ENCODE peak calls at places on chromosome 3, in four cellular contexts. I, G, X and P are unnamed samples.

GRCh38 chr3:10328460-10329071 is 7.7 kb upstream of the SEC13 start:
- DNase-seq in I (no peak), G (no peak), X (no peak), P (no peak)

GRCh38 chr3:63069780-63070540 is 194.7 kb upstream of the CADPS start:
- DNase-seq in I (no peak), G (peak; percentile 46), X (no peak), P (no peak)

GRCh38 chr3:125300416-125300815 is 74.7 kb downstream of the ZNF148 start:
- DNase-seq in I (peak; percentile 65), G (peak; percentile 89), X (peak; percentile 22), P (peak; percentile 74)

GRCh38 chr3:196517919-196518318 is 2.8 kb upstream of the SMCO1 start:
- DNase-seq in I (no peak), G (no peak), X (no peak), P (no peak)

GRCh38 chr3:131561511-131561910 is 58.7 kb upstream of the MRPL3 start:
- DNase-seq in I (no peak), G (peak; percentile 59), X (no peak), P (no peak)

GRCh38 chr3:30643763-30644462 is 37.5 kb downstream of the TGFBR2 start:
- DNase-seq in I (no peak), G (no peak), X (no peak), P (no peak)

GRCh38 chr3:148600440-148600839 is 97.3 kb upstream of the AGTR1 start:
- DNase-seq in I (no peak), G (no peak), X (no peak), P (no peak)

GRCh38 chr3:69251078-69251805 is 128.8 kb upstream of the LMOD3 start:
- DNase-seq in I (no peak), G (no peak), X (no peak), P (no peak)

GRCh38 chr3:6549296-6549695 is 311.6 kb upstream of the GRM7 start:
- DNase-seq in I (no peak), G (no peak), X (no peak), P (no peak)

GRCh38 chr3:64502284-64502683 is 185.5 kb downstream of the ADAMTS9 start:
- DNase-seq in I (no peak), G (no peak), X (no peak), P (no peak)

GRCh38 chr3:78459751-78460150 is 1308.0 kb downstream of the ROBO1 start:
- DNase-seq in I (no peak), G (no peak), X (no peak), P (no peak)

GRCh38 chr3:122132949-122133540 is 50.4 kb upstream of the CASR start:
- DNase-seq in I (no peak), G (no peak), X (no peak), P (no peak)

GRCh38 chr3:79490165-79491028 is 277.4 kb downstream of the ROBO1 start:
- DNase-seq in I (no peak), G (peak; percentile 76), X (peak; percentile 25), P (no peak)

GRCh38 chr3:9536212-9536611 is 17.4 kb downstream of the LHFPL4 start:
- DNase-seq in I (no peak), G (no peak), X (no peak), P (no peak)

GRCh38 chr3:36823806-36824205 is 59.5 kb upstream of the DCLK3 start:
- DNase-seq in I (no peak), G (no peak), X (no peak), P (no peak)

GRCh38 chr3:79809106-79809505 is 41.3 kb upstream of the ROBO1 start:
- DNase-seq in I (no peak), G (no peak), X (no peak), P (no peak)

GRCh38 chr3:153285194-153285641 is 123.2 kb downstream of the RAP2B start:
- DNase-seq in I (no peak), G (peak; percentile 63), X (peak; percentile 12), P (no peak)

GRCh38 chr3:119497824-119498187 is 541 bp upstream of the TIMMDC1 start:
- DNase-seq in I (no peak), G (peak; percentile 62), X (no peak), P (no peak)

GRCh38 chr3:156150434-156151066 is 30.2 kb downstream of the KCNAB1 start:
- DNase-seq in I (no peak), G (peak; percentile 82), X (peak; percentile 49), P (no peak)

GRCh38 chr3:197807969-197808587 is 17.0 kb downstream of the LRCH3 start:
- DNase-seq in I (no peak), G (peak; percentile 75), X (no peak), P (peak; percentile 16)

GRCh38 chr3:64267774-64268604 is 42.7 kb upstream of the PRICKLE2 start:
- DNase-seq in I (peak; percentile 45), G (peak; percentile 88), X (no peak), P (no peak)

GRCh38 chr3:122318620-122319019 is 6.4 kb upstream of the CSTA start:
- DNase-seq in I (no peak), G (peak; percentile 9), X (no peak), P (no peak)

GRCh38 chr3:105388199-105388598 is 21.5 kb downstream of the ALCAM start:
- DNase-seq in I (no peak), G (peak; percentile 13), X (no peak), P (no peak)

GRCh38 chr3:160941885-160942494 is 163.2 kb downstream of the B3GALNT1 start:
- DNase-seq in I (peak; percentile 29), G (peak; percentile 67), X (peak; percentile 70), P (no peak)

GRCh38 chr3:12375572-12375971 is 86.7 kb downstream of the PPARG start:
- DNase-seq in I (no peak), G (no peak), X (no peak), P (no peak)

GRCh38 chr3:133130168-133130567 is 92.0 kb downstream of the TMEM108 start:
- DNase-seq in I (no peak), G (peak; percentile 43), X (no peak), P (no peak)

GRCh38 chr3:112813723-112814171 is 32.9 kb downstream of the CD200R1L start:
- DNase-seq in I (peak; percentile 58), G (peak; percentile 67), X (no peak), P (peak; percentile 48)

GRCh38 chr3:172285844-172286243 is 162.4 kb downstream of the GHSR start:
- DNase-seq in I (peak; percentile 53), G (peak; percentile 71), X (no peak), P (peak; percentile 40)

GRCh38 chr3:175941352-175941751 is 1082.2 kb downstream of the NAALADL2 start:
- DNase-seq in I (no peak), G (no peak), X (no peak), P (no peak)

GRCh38 chr3:136751259-136752045 is 726 bp downstream of the STAG1 start:
- DNase-seq in I (peak; percentile 43), G (peak; percentile 84), X (peak; percentile 39), P (no peak)

GRCh38 chr3:49339593-49339946 is 283 bp downstream of the USP4 start:
- DNase-seq in I (no peak), G (peak; percentile 53), X (no peak), P (no peak)

GRCh38 chr3:36372534-36372935 is 7.8 kb upstream of the STAC start:
- DNase-seq in I (no peak), G (peak; percentile 53), X (no peak), P (no peak)

GRCh38 chr3:140467916-140468315 is 209.9 kb upstream of the TRIM42 start:
- DNase-seq in I (no peak), G (no peak), X (no peak), P (no peak)

GRCh38 chr3:4396599-4396998 is 70.5 kb downstream of the SUMF1 start:
- DNase-seq in I (no peak), G (no peak), X (no peak), P (no peak)

GRCh38 chr3:60893946-60894345 is 357.3 kb downstream of the FHIT start:
- DNase-seq in I (no peak), G (no peak), X (no peak), P (no peak)

GRCh38 chr3:59818033-59818936 is 768.5 kb upstream of the CFAP20DC start:
- DNase-seq in I (peak; percentile 86), G (peak; percentile 99), X (peak; percentile 97), P (peak; percentile 92)

GRCh38 chr3:188021041-188021440 is 132.9 kb upstream of the LPP start:
- DNase-seq in I (no peak), G (peak; percentile 63), X (no peak), P (no peak)

GRCh38 chr3:170000051-170000450 is 33.4 kb downstream of the SEC62 start:
- DNase-seq in I (no peak), G (no peak), X (no peak), P (no peak)

GRCh38 chr3:169999433-169999832 is 32.8 kb downstream of the SEC62 start:
- DNase-seq in I (no peak), G (peak; percentile 16), X (no peak), P (no peak)

GRCh38 chr3:170002829-170003228 is 35.0 kb upstream of the GPR160 start:
- DNase-seq in I (no peak), G (no peak), X (no peak), P (no peak)

GRCh38 chr3:170003881-170004356 is 33.9 kb upstream of the GPR160 start:
- DNase-seq in I (no peak), G (no peak), X (no peak), P (no peak)

DNA sequence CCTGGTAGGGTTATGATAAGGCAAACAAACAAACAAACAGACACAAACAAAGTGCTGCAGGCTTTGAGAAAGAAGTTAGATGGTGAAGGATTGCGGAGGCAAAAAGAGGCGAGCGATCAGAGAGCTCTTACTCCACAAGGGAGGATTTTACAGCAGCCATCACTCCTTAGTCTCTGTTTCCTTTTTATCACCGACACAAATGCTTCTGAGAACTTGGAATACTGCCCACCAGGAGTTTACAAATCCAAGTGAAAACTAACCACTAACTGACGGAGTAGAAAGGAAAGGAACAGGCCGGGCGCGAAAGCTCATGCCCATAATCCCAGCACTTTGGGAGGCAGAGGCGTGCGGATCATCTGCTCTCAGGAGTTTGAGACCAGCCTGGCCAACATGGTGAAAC is 35.6 kb upstream of the GPR160 start:
- DNase-seq in I (no peak), G (no peak), X (no peak), P (no peak)
- H3K4me3 ChIP-seq in I (no peak overlapping the region), G (no peak overlapping the region), X (no peak overlapping the region), P (no peak overlapping the region)

DNA sequence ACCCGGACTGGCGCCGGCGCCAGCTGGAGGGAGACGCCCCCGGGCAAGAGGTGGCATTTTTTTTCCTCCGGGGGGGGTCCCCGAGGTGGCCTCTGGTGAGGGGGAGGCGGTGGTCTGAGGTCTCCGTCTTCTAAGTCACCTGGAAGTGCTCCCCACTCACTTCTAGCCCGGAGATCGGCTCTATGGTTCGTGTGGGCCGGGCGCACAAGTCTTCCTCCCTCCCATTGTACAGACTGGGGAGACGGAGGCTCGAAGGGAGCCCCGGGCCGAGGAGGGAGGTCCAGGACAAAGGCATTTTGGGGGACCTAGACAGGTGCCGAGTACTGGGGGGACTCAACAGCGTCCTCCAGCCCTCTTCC is 4.4 kb downstream of the GATA2 start:
- DNase-seq in I (no peak), G (peak; percentile 48), X (no peak), P (no peak)
- H3K4me3 ChIP-seq in I (peak overlapping the region; percentile 52), G (peak overlapping the region; percentile 90), X (peak overlapping the region; percentile 94), P (peak overlapping the region; percentile 91)

GRCh38 chr3:149968216-149968615 is 2.5 kb downstream of the PFN2 start:
- DNase-seq in I (no peak), G (peak; percentile 54), X (no peak), P (no peak)
- H3K4me3 ChIP-seq in I (peak overlapping the region; percentile 74), G (peak overlapping the region; percentile 92), X (peak overlapping the region; percentile 56), P (peak overlapping the region; percentile 97)

DNA sequence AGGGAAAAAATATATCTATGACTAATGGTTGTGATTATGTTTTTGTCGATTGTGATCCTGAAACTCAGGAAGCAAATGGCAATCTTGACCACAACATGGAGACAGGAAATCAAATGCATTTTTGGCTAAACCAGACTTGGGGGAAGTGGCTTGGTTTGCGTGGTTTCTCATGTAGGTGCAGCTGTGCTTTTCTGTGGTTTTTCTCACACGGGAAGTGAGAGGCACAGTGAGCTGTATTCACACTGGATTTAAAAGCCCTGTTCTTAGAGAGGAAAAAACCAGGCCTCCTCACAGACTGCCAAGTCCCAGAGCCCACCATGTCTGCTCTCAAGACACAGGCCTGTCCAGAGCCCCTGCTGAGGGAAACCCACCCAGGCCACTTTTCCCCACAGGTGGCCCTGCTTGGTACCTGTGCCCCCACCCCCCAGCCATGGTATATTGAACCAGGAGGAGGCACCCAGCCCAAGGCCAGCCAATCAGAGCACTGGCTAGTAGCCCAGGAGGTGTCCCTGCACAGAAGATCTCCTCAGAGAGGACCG is 46.2 kb downstream of the BTD start:
- DNase-seq in I (peak; percentile 95), G (peak; percentile 92), X (peak; percentile 91), P (peak; percentile 78)
- H3K4me3 ChIP-seq in I (peak overlapping the region; percentile 22), G (peak overlapping the region; percentile 48), X (no peak overlapping the region), P (no peak overlapping the region)